ENCODE peak calls at places on chromosomes 4 and X, in eight cellular contexts. One of them, this sample, is unnamed.

GRCh38 chrX:151704023-151704663 is 8.9 kb downstream of the PRRG3 start:
- DNase-seq in aorta: no peak
- DNase-seq in endodermal cell: no peak
- DNase-seq in astrocyte of the spinal cord: no peak
- DNase-seq in tibial artery: no peak
- DNase-seq in CD8-positive, alpha-beta T cell: no peak
- DNase-seq in thoracic aorta: no peak
- DNase-seq in dorsolateral prefrontal cortex: no peak
- DNase-seq in this sample: no peak

GRCh38 chr4:56234098-56234497 is 153.2 kb downstream of the AASDH start:
- DNase-seq in aorta: no peak
- DNase-seq in endodermal cell: no peak
- DNase-seq in astrocyte of the spinal cord: no peak
- DNase-seq in tibial artery: no peak
- DNase-seq in CD8-positive, alpha-beta T cell: no peak
- DNase-seq in thoracic aorta: no peak
- DNase-seq in dorsolateral prefrontal cortex: no peak
- DNase-seq in this sample: no peak

GRCh38 chrX:98897191-98897590 is 1512.9 kb downstream of the PCDH19 start:
- DNase-seq in aorta: no peak
- DNase-seq in endodermal cell: no peak
- DNase-seq in astrocyte of the spinal cord: no peak
- DNase-seq in tibial artery: no peak
- DNase-seq in CD8-positive, alpha-beta T cell: no peak
- DNase-seq in thoracic aorta: no peak
- DNase-seq in dorsolateral prefrontal cortex: no peak
- DNase-seq in this sample: no peak

GRCh38 chr4:7649741-7650531 is 215.2 kb upstream of the PSAPL1 start:
- DNase-seq in aorta: peak
- DNase-seq in endodermal cell: no peak
- DNase-seq in astrocyte of the spinal cord: peak
- DNase-seq in tibial artery: no peak
- DNase-seq in CD8-positive, alpha-beta T cell: peak
- DNase-seq in thoracic aorta: no peak
- DNase-seq in dorsolateral prefrontal cortex: no peak
- DNase-seq in this sample: no peak

GRCh38 chrX:65643046-65643785 is 24.2 kb upstream of the MSN start:
- DNase-seq in aorta: no peak
- DNase-seq in endodermal cell: no peak
- DNase-seq in astrocyte of the spinal cord: peak
- DNase-seq in tibial artery: no peak
- DNase-seq in CD8-positive, alpha-beta T cell: no peak
- DNase-seq in thoracic aorta: no peak
- DNase-seq in dorsolateral prefrontal cortex: no peak
- DNase-seq in this sample: no peak

GRCh38 chr4:128854433-128854832 is 44.9 kb downstream of the JADE1 start:
- DNase-seq in aorta: no peak
- DNase-seq in endodermal cell: no peak
- DNase-seq in astrocyte of the spinal cord: peak
- DNase-seq in tibial artery: no peak
- DNase-seq in CD8-positive, alpha-beta T cell: peak
- DNase-seq in thoracic aorta: no peak
- DNase-seq in dorsolateral prefrontal cortex: no peak
- DNase-seq in this sample: no peak

GRCh38 chr4:110163327-110164070 is 34.9 kb downstream of the ELOVL6 start:
- DNase-seq in aorta: no peak
- DNase-seq in endodermal cell: no peak
- DNase-seq in astrocyte of the spinal cord: peak
- DNase-seq in tibial artery: no peak
- DNase-seq in CD8-positive, alpha-beta T cell: no peak
- DNase-seq in thoracic aorta: no peak
- DNase-seq in dorsolateral prefrontal cortex: no peak
- DNase-seq in this sample: no peak

GRCh38 chr4:152360045-152360410 is 175.9 kb downstream of the FBXW7 start:
- DNase-seq in aorta: no peak
- DNase-seq in endodermal cell: no peak
- DNase-seq in astrocyte of the spinal cord: peak
- DNase-seq in tibial artery: no peak
- DNase-seq in CD8-positive, alpha-beta T cell: no peak
- DNase-seq in thoracic aorta: no peak
- DNase-seq in dorsolateral prefrontal cortex: no peak
- DNase-seq in this sample: no peak

GRCh38 chr4:184616633-184617471 is 32.4 kb downstream of the CASP3 start:
- DNase-seq in aorta: no peak
- DNase-seq in endodermal cell: no peak
- DNase-seq in astrocyte of the spinal cord: no peak
- DNase-seq in tibial artery: no peak
- DNase-seq in CD8-positive, alpha-beta T cell: no peak
- DNase-seq in thoracic aorta: no peak
- DNase-seq in dorsolateral prefrontal cortex: no peak
- DNase-seq in this sample: no peak

GRCh38 chr4:137909910-137910309 is 332.2 kb downstream of the SLC7A11 start:
- DNase-seq in aorta: no peak
- DNase-seq in endodermal cell: peak
- DNase-seq in astrocyte of the spinal cord: no peak
- DNase-seq in tibial artery: no peak
- DNase-seq in CD8-positive, alpha-beta T cell: no peak
- DNase-seq in thoracic aorta: no peak
- DNase-seq in dorsolateral prefrontal cortex: no peak
- DNase-seq in this sample: no peak

GRCh38 chr4:78057600-78058560 is 757 bp downstream of the FRAS1 start:
- DNase-seq in aorta: peak
- DNase-seq in endodermal cell: peak
- DNase-seq in astrocyte of the spinal cord: peak
- DNase-seq in tibial artery: peak
- DNase-seq in CD8-positive, alpha-beta T cell: peak
- DNase-seq in thoracic aorta: no peak
- DNase-seq in dorsolateral prefrontal cortex: peak
- DNase-seq in this sample: peak

GRCh38 chrX:50905334-50905733 is 5.2 kb upstream of the BMP15 start:
- DNase-seq in aorta: no peak
- DNase-seq in endodermal cell: peak
- DNase-seq in astrocyte of the spinal cord: no peak
- DNase-seq in tibial artery: no peak
- DNase-seq in CD8-positive, alpha-beta T cell: no peak
- DNase-seq in thoracic aorta: no peak
- DNase-seq in dorsolateral prefrontal cortex: no peak
- DNase-seq in this sample: no peak

GRCh38 chr4:23060776-23061175 is 368.0 kb downstream of the GBA3 start:
- DNase-seq in aorta: no peak
- DNase-seq in endodermal cell: no peak
- DNase-seq in astrocyte of the spinal cord: peak
- DNase-seq in tibial artery: no peak
- DNase-seq in CD8-positive, alpha-beta T cell: no peak
- DNase-seq in thoracic aorta: no peak
- DNase-seq in dorsolateral prefrontal cortex: no peak
- DNase-seq in this sample: no peak

GRCh38 chrX:72663737-72664136 is 50.4 kb downstream of the PHKA1 start:
- DNase-seq in aorta: no peak
- DNase-seq in endodermal cell: no peak
- DNase-seq in astrocyte of the spinal cord: no peak
- DNase-seq in tibial artery: no peak
- DNase-seq in CD8-positive, alpha-beta T cell: no peak
- DNase-seq in thoracic aorta: no peak
- DNase-seq in dorsolateral prefrontal cortex: no peak
- DNase-seq in this sample: no peak

GRCh38 chr4:101944649-101945048 is 154.1 kb downstream of the BANK1 start:
- DNase-seq in aorta: no peak
- DNase-seq in endodermal cell: no peak
- DNase-seq in astrocyte of the spinal cord: peak
- DNase-seq in tibial artery: no peak
- DNase-seq in CD8-positive, alpha-beta T cell: no peak
- DNase-seq in thoracic aorta: no peak
- DNase-seq in dorsolateral prefrontal cortex: no peak
- DNase-seq in this sample: no peak

GRCh38 chr4:187618701-187619278 is 376.8 kb upstream of the ZFP42 start:
- DNase-seq in aorta: no peak
- DNase-seq in endodermal cell: no peak
- DNase-seq in astrocyte of the spinal cord: peak
- DNase-seq in tibial artery: no peak
- DNase-seq in CD8-positive, alpha-beta T cell: no peak
- DNase-seq in thoracic aorta: no peak
- DNase-seq in dorsolateral prefrontal cortex: no peak
- DNase-seq in this sample: no peak

GRCh38 chr4:80199004-80199579 is 1.8 kb downstream of the PRDM8 start:
- DNase-seq in aorta: no peak
- DNase-seq in endodermal cell: no peak
- DNase-seq in astrocyte of the spinal cord: no peak
- DNase-seq in tibial artery: no peak
- DNase-seq in CD8-positive, alpha-beta T cell: no peak
- DNase-seq in thoracic aorta: no peak
- DNase-seq in dorsolateral prefrontal cortex: no peak
- DNase-seq in this sample: no peak
- H3K4me3 ChIP-seq in aorta: no peak
- H3K4me3 ChIP-seq in endodermal cell: no peak
- H3K4me3 ChIP-seq in astrocyte of the spinal cord: peak
- H3K4me3 ChIP-seq in tibial artery: no peak
- H3K4me3 ChIP-seq in CD8-positive, alpha-beta T cell: no peak
- H3K4me3 ChIP-seq in thoracic aorta: no peak
- H3K4me3 ChIP-seq in dorsolateral prefrontal cortex: peak
- H3K4me3 ChIP-seq in this sample: no peak

DNA sequence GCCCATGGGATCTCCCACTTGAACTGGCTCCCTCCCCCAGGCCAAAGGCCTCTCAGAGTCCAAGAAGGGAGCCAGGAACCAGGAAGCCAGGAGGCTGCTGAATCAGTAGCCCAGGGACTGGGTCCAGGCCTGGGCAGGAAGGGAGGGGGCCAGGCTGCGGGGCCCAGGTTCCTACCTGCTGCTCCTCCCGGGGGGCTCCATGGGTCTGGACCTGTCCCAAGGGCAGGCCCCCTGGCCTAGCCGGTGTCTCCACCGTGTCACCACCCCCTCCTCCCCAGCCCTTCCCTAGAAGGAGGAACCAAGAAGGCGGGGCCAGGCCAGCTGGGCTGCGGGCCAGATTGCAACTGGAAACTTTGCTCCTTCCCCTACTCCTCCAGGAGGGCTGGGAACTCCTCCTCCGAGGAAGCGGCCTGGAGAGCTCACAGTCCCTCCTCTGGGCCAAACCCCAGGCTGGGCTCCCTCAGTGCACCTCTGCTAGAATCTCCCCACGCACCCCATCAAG is at the start of gene IQSEC2:
- DNase-seq in aorta: peak
- DNase-seq in endodermal cell: peak
- DNase-seq in astrocyte of the spinal cord: peak
- DNase-seq in tibial artery: peak
- DNase-seq in CD8-positive, alpha-beta T cell: no peak
- DNase-seq in thoracic aorta: peak
- DNase-seq in dorsolateral prefrontal cortex: no peak
- DNase-seq in this sample: peak
- H3K4me3 ChIP-seq in aorta: peak
- H3K4me3 ChIP-seq in endodermal cell: peak
- H3K4me3 ChIP-seq in astrocyte of the spinal cord: peak
- H3K4me3 ChIP-seq in tibial artery: peak
- H3K4me3 ChIP-seq in CD8-positive, alpha-beta T cell: no peak
- H3K4me3 ChIP-seq in thoracic aorta: peak
- H3K4me3 ChIP-seq in dorsolateral prefrontal cortex: peak
- H3K4me3 ChIP-seq in this sample: no peak

DNA sequence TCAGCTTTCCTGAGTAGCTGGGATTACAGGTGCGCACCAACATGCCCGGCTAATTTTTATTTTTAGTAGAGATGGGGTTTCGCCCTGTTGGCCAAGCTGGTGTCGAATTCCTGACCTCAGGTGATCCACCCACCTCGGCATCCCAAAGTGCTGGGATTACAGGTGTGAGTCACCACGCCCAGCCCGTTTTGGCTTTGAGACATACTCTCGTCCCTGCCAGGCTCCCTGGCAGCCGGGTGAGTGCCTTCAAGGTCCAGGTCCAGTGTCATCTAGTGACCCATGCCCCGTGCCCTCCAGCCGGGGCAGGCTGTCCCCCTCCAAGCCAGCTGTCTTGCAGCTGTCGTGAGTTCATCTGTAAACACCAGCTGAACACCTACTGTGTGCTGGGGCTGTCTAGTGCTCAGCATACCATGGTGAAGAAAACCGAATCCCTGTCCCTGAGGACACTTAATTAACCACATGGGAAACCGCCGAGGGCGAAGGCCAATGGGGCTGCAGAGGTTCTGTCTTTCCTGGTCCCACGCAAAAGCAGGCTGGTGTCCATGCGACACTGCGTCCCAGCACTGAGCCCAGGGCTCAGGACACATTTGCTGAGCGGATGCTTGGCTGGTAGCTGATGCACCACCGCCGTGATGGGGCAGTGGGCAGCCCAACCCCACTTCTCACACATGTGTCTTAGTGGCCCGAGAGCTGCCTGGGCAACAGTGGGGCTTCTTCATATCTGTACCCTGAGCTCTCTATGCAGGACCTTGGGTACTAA is 21.9 kb downstream of the NSG1 start:
- DNase-seq in aorta: peak
- DNase-seq in endodermal cell: no peak
- DNase-seq in astrocyte of the spinal cord: no peak
- DNase-seq in tibial artery: no peak
- DNase-seq in CD8-positive, alpha-beta T cell: no peak
- DNase-seq in thoracic aorta: no peak
- DNase-seq in dorsolateral prefrontal cortex: no peak
- DNase-seq in this sample: no peak
- H3K4me3 ChIP-seq in aorta: no peak
- H3K4me3 ChIP-seq in endodermal cell: no peak
- H3K4me3 ChIP-seq in astrocyte of the spinal cord: no peak
- H3K4me3 ChIP-seq in tibial artery: no peak
- H3K4me3 ChIP-seq in CD8-positive, alpha-beta T cell: no peak
- H3K4me3 ChIP-seq in thoracic aorta: no peak
- H3K4me3 ChIP-seq in dorsolateral prefrontal cortex: no peak
- H3K4me3 ChIP-seq in this sample: no peak

DNA sequence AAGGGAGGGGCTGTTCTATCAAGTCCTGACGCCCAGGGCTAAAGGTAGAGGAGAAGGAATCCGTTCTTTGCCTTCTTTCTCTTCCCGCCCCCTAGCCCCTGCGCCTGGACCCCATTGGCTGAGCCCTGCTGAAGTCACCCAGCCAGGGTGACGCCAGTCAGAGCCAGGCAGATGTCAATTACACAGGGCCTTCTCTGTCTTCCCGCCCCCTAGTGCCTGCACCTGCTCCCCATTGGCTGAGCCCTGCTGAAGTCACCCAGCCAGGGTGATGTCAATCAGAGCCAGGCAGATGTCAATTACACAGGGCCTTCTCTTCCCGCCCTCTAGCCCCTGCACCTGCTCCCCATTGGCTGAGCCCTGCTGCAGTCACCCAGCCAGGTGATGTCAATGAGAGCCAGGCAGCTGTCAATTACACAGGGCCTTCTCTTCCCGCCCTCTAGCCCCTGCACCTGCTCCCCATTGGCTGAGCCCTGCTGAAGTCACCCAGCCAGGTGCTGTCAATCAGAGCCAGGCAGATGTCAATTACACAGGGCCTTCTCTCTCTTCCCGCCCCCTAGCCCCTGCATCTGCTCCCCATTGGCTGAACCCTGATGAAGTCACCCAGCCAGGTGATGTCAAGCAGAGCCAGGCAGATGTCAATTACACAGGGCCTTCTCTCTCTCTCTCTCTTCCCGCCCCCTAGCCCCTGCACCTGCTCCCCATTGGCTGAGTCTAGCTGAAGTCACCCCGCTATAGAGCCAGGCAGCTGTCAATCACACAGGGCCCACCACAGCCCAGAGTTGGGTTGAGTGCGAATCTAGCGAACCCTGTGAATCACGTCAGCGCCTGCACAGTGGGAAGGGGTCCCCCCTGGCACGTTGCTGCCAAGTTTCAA is 46.4 kb downstream of the ASMT start:
- DNase-seq in aorta: peak
- DNase-seq in endodermal cell: peak
- DNase-seq in astrocyte of the spinal cord: no peak
- DNase-seq in tibial artery: peak
- DNase-seq in CD8-positive, alpha-beta T cell: peak
- DNase-seq in thoracic aorta: no peak
- DNase-seq in dorsolateral prefrontal cortex: no peak
- DNase-seq in this sample: no peak
- H3K4me3 ChIP-seq in aorta: no peak
- H3K4me3 ChIP-seq in endodermal cell: no peak
- H3K4me3 ChIP-seq in astrocyte of the spinal cord: no peak
- H3K4me3 ChIP-seq in tibial artery: no peak
- H3K4me3 ChIP-seq in CD8-positive, alpha-beta T cell: peak
- H3K4me3 ChIP-seq in thoracic aorta: no peak
- H3K4me3 ChIP-seq in dorsolateral prefrontal cortex: no peak
- H3K4me3 ChIP-seq in this sample: no peak

This sample was measured in lower leg skin.